ENCODE peak calls at places on chromosomes 7 and 10, in five cellular contexts. One of them, this sample, is unnamed.

GRCh38 chr10:964988-965417 is 23.2 kb upstream of the GTPBP4 start:
- DNase-seq in fibroblast of the aortic adventitia: no peak
- DNase-seq in GM23338: no peak
- DNase-seq in cardiac muscle cell: no peak
- DNase-seq in fibroblast of villous mesenchyme: no peak
- DNase-seq in this sample: no peak

GRCh38 chr10:130401860-130402765 is 265.9 kb downstream of the GLRX3 start:
- DNase-seq in fibroblast of the aortic adventitia: no peak
- DNase-seq in GM23338: no peak
- DNase-seq in cardiac muscle cell: no peak
- DNase-seq in fibroblast of villous mesenchyme: no peak
- DNase-seq in this sample: no peak

GRCh38 chr7:141073173-141073640 is 657 bp upstream of the TMEM178B start:
- DNase-seq in fibroblast of the aortic adventitia: peak; percentile 25
- DNase-seq in GM23338: peak; percentile 78
- DNase-seq in cardiac muscle cell: peak; percentile 90
- DNase-seq in fibroblast of villous mesenchyme: peak; percentile 45
- DNase-seq in this sample: peak; percentile 41

GRCh38 chr7:20403356-20403755 is 72.7 kb downstream of the ITGB8 start:
- DNase-seq in fibroblast of the aortic adventitia: peak; percentile 74
- DNase-seq in GM23338: no peak
- DNase-seq in cardiac muscle cell: peak; percentile 2
- DNase-seq in fibroblast of villous mesenchyme: no peak
- DNase-seq in this sample: no peak

GRCh38 chr7:48028937-48029336 is at the start of gene SUN3:
- DNase-seq in fibroblast of the aortic adventitia: no peak
- DNase-seq in GM23338: no peak
- DNase-seq in cardiac muscle cell: no peak
- DNase-seq in fibroblast of villous mesenchyme: no peak
- DNase-seq in this sample: no peak

GRCh38 chr7:46682841-46683624 is 762.0 kb upstream of the IGFBP3 start:
- DNase-seq in fibroblast of the aortic adventitia: peak; percentile 34
- DNase-seq in GM23338: no peak
- DNase-seq in cardiac muscle cell: no peak
- DNase-seq in fibroblast of villous mesenchyme: peak; percentile 11
- DNase-seq in this sample: peak; percentile 5

GRCh38 chr10:83978681-83979383 is 160.5 kb upstream of the GHITM start:
- DNase-seq in fibroblast of the aortic adventitia: no peak
- DNase-seq in GM23338: no peak
- DNase-seq in cardiac muscle cell: no peak
- DNase-seq in fibroblast of villous mesenchyme: no peak
- DNase-seq in this sample: no peak

GRCh38 chr10:120131183-120131582 is 238.7 kb downstream of the SEC23IP start:
- DNase-seq in fibroblast of the aortic adventitia: peak; percentile 1
- DNase-seq in GM23338: peak; percentile 89
- DNase-seq in cardiac muscle cell: peak; percentile 81
- DNase-seq in fibroblast of villous mesenchyme: no peak
- DNase-seq in this sample: peak; percentile 3

GRCh38 chr7:42315631-42316030 is 78.6 kb upstream of the GLI3 start:
- DNase-seq in fibroblast of the aortic adventitia: no peak
- DNase-seq in GM23338: no peak
- DNase-seq in cardiac muscle cell: no peak
- DNase-seq in fibroblast of villous mesenchyme: peak; percentile 54
- DNase-seq in this sample: peak; percentile 14

GRCh38 chr10:104317195-104318095 is 20.8 kb downstream of the ITPRIP start:
- DNase-seq in fibroblast of the aortic adventitia: peak; percentile 90
- DNase-seq in GM23338: no peak
- DNase-seq in cardiac muscle cell: no peak
- DNase-seq in fibroblast of villous mesenchyme: peak; percentile 94
- DNase-seq in this sample: peak; percentile 76

GRCh38 chr7:157652161-157652953 is 315.6 kb downstream of the DNAJB6 start:
- DNase-seq in fibroblast of the aortic adventitia: no peak
- DNase-seq in GM23338: no peak
- DNase-seq in cardiac muscle cell: no peak
- DNase-seq in fibroblast of villous mesenchyme: no peak
- DNase-seq in this sample: no peak

GRCh38 chr10:30057421-30057841 is 2.0 kb downstream of the JCAD start:
- DNase-seq in fibroblast of the aortic adventitia: no peak
- DNase-seq in GM23338: no peak
- DNase-seq in cardiac muscle cell: no peak
- DNase-seq in fibroblast of villous mesenchyme: peak; percentile 61
- DNase-seq in this sample: peak; percentile 16

GRCh38 chr7:47683485-47683898 is 101.6 kb upstream of the TNS3 start:
- DNase-seq in fibroblast of the aortic adventitia: no peak
- DNase-seq in GM23338: no peak
- DNase-seq in cardiac muscle cell: peak; percentile 52
- DNase-seq in fibroblast of villous mesenchyme: no peak
- DNase-seq in this sample: no peak

GRCh38 chr10:13949844-13950542 is 363.2 kb downstream of the PRPF18 start:
- DNase-seq in fibroblast of the aortic adventitia: peak; percentile 78
- DNase-seq in GM23338: no peak
- DNase-seq in cardiac muscle cell: no peak
- DNase-seq in fibroblast of villous mesenchyme: peak; percentile 85
- DNase-seq in this sample: peak; percentile 72

GRCh38 chr7:157397751-157398691 is 61.2 kb downstream of the DNAJB6 start:
- DNase-seq in fibroblast of the aortic adventitia: peak; percentile 85
- DNase-seq in GM23338: peak; percentile 73
- DNase-seq in cardiac muscle cell: peak; percentile 69
- DNase-seq in fibroblast of villous mesenchyme: peak; percentile 89
- DNase-seq in this sample: peak; percentile 89

GRCh38 chr10:72044417-72045041 is 43.8 kb downstream of the SPOCK2 start:
- DNase-seq in fibroblast of the aortic adventitia: no peak
- DNase-seq in GM23338: no peak
- DNase-seq in cardiac muscle cell: no peak
- DNase-seq in fibroblast of villous mesenchyme: peak; percentile 41
- DNase-seq in this sample: no peak

GRCh38 chr10:44935201-44935960 is 24.2 kb upstream of the RASSF4 start:
- DNase-seq in fibroblast of the aortic adventitia: peak; percentile 91
- DNase-seq in GM23338: no peak
- DNase-seq in cardiac muscle cell: no peak
- DNase-seq in fibroblast of villous mesenchyme: peak; percentile 78
- DNase-seq in this sample: peak; percentile 91

GRCh38 chr7:130143334-130143732 is 61.9 kb downstream of the TMEM209 start:
- DNase-seq in fibroblast of the aortic adventitia: no peak
- DNase-seq in GM23338: no peak
- DNase-seq in cardiac muscle cell: no peak
- DNase-seq in fibroblast of villous mesenchyme: no peak
- DNase-seq in this sample: no peak

GRCh38 chr7:130144632-130145171 is 60.5 kb downstream of the TMEM209 start:
- DNase-seq in fibroblast of the aortic adventitia: peak; percentile 80
- DNase-seq in GM23338: no peak
- DNase-seq in cardiac muscle cell: peak; percentile 23
- DNase-seq in fibroblast of villous mesenchyme: peak; percentile 60
- DNase-seq in this sample: peak; percentile 81

GRCh38 chr7:130143986-130144618 is 61.1 kb downstream of the TMEM209 start:
- DNase-seq in fibroblast of the aortic adventitia: no peak
- DNase-seq in GM23338: no peak
- DNase-seq in cardiac muscle cell: no peak
- DNase-seq in fibroblast of villous mesenchyme: no peak
- DNase-seq in this sample: no peak

GRCh38 chr7:130146693-130147520 is 58.3 kb downstream of the TMEM209 start:
- DNase-seq in fibroblast of the aortic adventitia: no peak
- DNase-seq in GM23338: no peak
- DNase-seq in cardiac muscle cell: no peak
- DNase-seq in fibroblast of villous mesenchyme: no peak
- DNase-seq in this sample: no peak

GRCh38 chr7:130145424-130146106 is 59.6 kb downstream of the TMEM209 start:
- DNase-seq in fibroblast of the aortic adventitia: no peak
- DNase-seq in GM23338: no peak
- DNase-seq in cardiac muscle cell: no peak
- DNase-seq in fibroblast of villous mesenchyme: no peak
- DNase-seq in this sample: no peak
- TF ChIP-seq CTCF in fibroblast of the aortic adventitia: no peak
- TF ChIP-seq CTCF in GM23338: no peak
- TF ChIP-seq CTCF in cardiac muscle cell: no peak
- TF ChIP-seq CTCF in fibroblast of villous mesenchyme: no peak
- TF ChIP-seq CTCF in this sample: no peak

DNA sequence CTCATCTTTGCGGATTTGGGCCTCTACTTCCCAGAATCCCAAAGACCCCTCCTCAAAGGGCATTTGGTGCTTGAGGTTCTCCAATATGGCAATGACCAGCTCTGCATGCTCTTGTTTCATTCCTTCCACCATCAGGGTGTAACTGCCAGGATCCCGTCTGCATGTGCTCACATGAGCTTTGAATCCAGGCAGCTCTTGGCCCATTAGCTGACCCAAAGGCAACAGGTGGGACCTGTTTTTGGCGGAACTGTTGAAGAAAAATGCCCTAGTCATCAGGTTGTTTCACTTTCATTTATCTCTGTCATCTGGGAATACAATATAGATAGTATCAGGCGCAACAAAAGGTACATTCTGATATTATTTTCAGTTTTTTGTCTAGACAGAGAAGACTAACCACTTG is 159.1 kb upstream of the TCF7L2 start:
- DNase-seq in fibroblast of the aortic adventitia: no peak
- DNase-seq in GM23338: no peak
- DNase-seq in cardiac muscle cell: no peak
- DNase-seq in fibroblast of villous mesenchyme: no peak
- DNase-seq in this sample: no peak
- H3K4me3 ChIP-seq in fibroblast of the aortic adventitia: no peak overlapping the region
- H3K4me3 ChIP-seq in GM23338: no peak overlapping the region
- H3K4me3 ChIP-seq in cardiac muscle cell: no peak overlapping the region
- H3K4me3 ChIP-seq in fibroblast of villous mesenchyme: no peak overlapping the region
- H3K4me3 ChIP-seq in this sample: no peak overlapping the region

GRCh38 chr10:52566471-52567246 is 205.9 kb downstream of the MBL2 start:
- DNase-seq in fibroblast of the aortic adventitia: peak; percentile 82
- DNase-seq in GM23338: peak; percentile 73
- DNase-seq in cardiac muscle cell: peak; percentile 27
- DNase-seq in fibroblast of villous mesenchyme: peak; percentile 81
- DNase-seq in this sample: peak; percentile 81
- TF ChIP-seq CTCF in fibroblast of the aortic adventitia: peak; percentile 62
- TF ChIP-seq CTCF in GM23338: peak; percentile 53
- TF ChIP-seq CTCF in cardiac muscle cell: peak; percentile 66
- TF ChIP-seq CTCF in fibroblast of villous mesenchyme: peak; percentile 63
- TF ChIP-seq CTCF in this sample: peak; percentile 69

GRCh38 chr7:142964502-142965246 is 2.5 kb upstream of the KEL start:
- DNase-seq in fibroblast of the aortic adventitia: peak; percentile 8
- DNase-seq in GM23338: no peak
- DNase-seq in cardiac muscle cell: no peak
- DNase-seq in fibroblast of villous mesenchyme: no peak
- DNase-seq in this sample: no peak

GRCh38 chr7:142961595-142961972 is 579 bp downstream of the KEL start:
- DNase-seq in fibroblast of the aortic adventitia: no peak
- DNase-seq in GM23338: no peak
- DNase-seq in cardiac muscle cell: no peak
- DNase-seq in fibroblast of villous mesenchyme: no peak
- DNase-seq in this sample: no peak

GRCh38 chr7:142963993-142964392 is 1.8 kb upstream of the KEL start:
- DNase-seq in fibroblast of the aortic adventitia: no peak
- DNase-seq in GM23338: no peak
- DNase-seq in cardiac muscle cell: no peak
- DNase-seq in fibroblast of villous mesenchyme: no peak
- DNase-seq in this sample: no peak

GRCh38 chr7:142960955-142961512 is 1.1 kb downstream of the KEL start:
- DNase-seq in fibroblast of the aortic adventitia: no peak
- DNase-seq in GM23338: peak; percentile 20
- DNase-seq in cardiac muscle cell: no peak
- DNase-seq in fibroblast of villous mesenchyme: no peak
- DNase-seq in this sample: no peak

DNA sequence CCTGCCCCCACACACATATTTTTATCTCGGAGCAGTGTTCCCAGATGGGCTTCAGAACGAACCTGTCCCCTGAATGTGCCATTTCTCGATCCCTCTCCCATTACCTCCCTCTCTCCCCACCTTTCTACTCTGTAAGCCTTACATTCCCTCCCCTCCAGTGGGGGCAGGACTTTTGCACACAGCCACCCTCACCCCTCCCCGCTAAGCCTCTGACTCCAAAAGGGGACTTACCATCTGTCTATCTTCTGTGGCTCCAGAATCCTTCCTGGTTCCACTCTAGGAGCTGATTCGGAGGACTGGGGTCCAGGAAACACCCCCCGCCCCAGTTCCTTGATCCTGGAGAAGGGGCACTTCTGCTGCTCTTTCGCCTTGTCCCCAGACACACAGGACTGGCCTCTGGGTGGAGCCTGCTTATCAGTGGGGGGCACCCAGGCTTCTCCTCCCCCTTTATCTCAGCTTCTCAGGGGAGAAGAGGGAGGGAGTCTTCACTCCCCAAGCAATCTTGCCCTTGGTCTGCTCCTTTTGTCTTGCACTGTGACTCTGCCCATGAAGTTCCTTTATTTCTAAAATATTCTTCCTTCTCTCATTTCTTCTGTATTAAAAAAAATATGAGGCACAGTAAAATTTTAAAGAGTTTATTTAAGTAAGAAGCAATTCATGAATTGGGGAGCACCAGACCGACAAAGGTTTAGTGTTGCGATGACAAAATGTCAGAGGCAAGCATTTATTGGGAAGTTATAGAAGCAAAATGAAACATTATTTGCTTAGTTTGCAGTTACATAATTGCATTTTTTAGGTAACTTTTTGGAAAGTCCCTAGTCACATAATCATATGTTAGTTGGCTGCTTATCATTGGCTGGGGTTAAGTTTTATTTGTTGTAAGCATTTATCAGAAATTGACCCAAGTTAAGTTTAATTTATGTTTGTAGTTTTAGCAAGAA is at the start of gene KEL:
- DNase-seq in fibroblast of the aortic adventitia: no peak
- DNase-seq in GM23338: no peak
- DNase-seq in cardiac muscle cell: no peak
- DNase-seq in fibroblast of villous mesenchyme: no peak
- DNase-seq in this sample: no peak
- H3K4me3 ChIP-seq in fibroblast of the aortic adventitia: no peak within 1 kb of the TSS
- H3K4me3 ChIP-seq in GM23338: no peak within 1 kb of the TSS
- H3K4me3 ChIP-seq in cardiac muscle cell: peak within 1 kb of the TSS; percentile 15
- H3K4me3 ChIP-seq in fibroblast of villous mesenchyme: no peak within 1 kb of the TSS
- H3K4me3 ChIP-seq in this sample: no peak within 1 kb of the TSS

DNA sequence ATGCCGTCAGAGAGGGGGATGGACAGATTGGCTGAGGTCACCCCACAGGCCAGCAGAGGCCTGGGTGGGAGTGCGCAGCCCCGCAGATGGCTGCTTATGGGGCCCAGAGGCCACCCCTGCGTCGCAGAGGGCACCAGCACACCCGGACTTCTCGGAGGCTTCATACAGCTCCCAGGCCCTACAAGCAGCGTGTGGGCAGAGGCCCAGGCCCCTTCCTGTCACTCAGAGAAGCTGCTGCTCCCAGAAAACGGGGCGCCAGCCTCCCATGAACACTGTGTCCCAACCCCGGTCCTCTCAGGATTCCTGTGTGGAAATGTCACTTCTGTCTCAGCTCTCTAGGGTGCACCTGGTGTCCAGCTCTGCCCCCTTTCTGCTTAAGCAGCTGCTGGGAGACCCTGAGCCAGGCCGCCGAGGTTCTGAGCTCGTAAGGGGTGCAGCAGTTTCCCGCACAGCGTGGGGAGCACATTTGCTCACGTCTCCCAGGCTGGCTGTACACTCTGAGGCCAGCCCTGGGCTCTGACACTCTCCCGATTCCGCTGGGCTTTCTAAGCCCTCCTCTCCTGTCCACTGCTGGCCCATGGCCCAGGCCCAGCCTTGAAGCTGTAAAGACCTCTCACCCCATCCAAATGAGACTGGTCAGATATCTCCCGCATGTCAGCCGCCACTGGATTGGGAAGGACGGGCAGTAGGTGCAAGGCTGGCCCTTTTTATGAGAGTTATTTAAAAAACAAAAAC is 6.8 kb downstream of the GPR146 start:
- DNase-seq in fibroblast of the aortic adventitia: no peak
- DNase-seq in GM23338: no peak
- DNase-seq in cardiac muscle cell: no peak
- DNase-seq in fibroblast of villous mesenchyme: no peak
- DNase-seq in this sample: no peak
- TF ChIP-seq CTCF in fibroblast of the aortic adventitia: no peak
- TF ChIP-seq CTCF in GM23338: no peak
- TF ChIP-seq CTCF in cardiac muscle cell: no peak
- TF ChIP-seq CTCF in fibroblast of villous mesenchyme: no peak
- TF ChIP-seq CTCF in this sample: no peak

GRCh38 chr7:148486937-148487336 is 103.6 kb upstream of the C7orf33 start:
- DNase-seq in fibroblast of the aortic adventitia: no peak
- DNase-seq in GM23338: no peak
- DNase-seq in cardiac muscle cell: no peak
- DNase-seq in fibroblast of villous mesenchyme: no peak
- DNase-seq in this sample: no peak
- H3K4me3 ChIP-seq in fibroblast of the aortic adventitia: no peak overlapping the region
- H3K4me3 ChIP-seq in GM23338: no peak overlapping the region
- H3K4me3 ChIP-seq in cardiac muscle cell: no peak overlapping the region
- H3K4me3 ChIP-seq in fibroblast of villous mesenchyme: no peak overlapping the region
- H3K4me3 ChIP-seq in this sample: no peak overlapping the region